ENCODE peak calls at places on chromosomes 11 and 22, in seven cellular contexts. P is lower lobe of right lung; T is sigmoid colon; A is CD4-positive, alpha-beta memory T cell; F is CD4-positive, CD25-positive, alpha-beta regulatory T cell; L is mammary epithelial cell; C is kidney. X is an unnamed sample. For H3K9me3 and H3K4me1, the result is how much of the 10 kb centered on the place peaks cover.

GRCh38 chr11:3087821-3088800 is 30.9 kb upstream of the CARS1 start:
- DNase-seq in F (no peak), T (no peak), L (peak), P (no peak), C (peak), A (no peak), X (no peak)

GRCh38 chr11:60594998-60595637 is 79.9 kb downstream of the MS4A13 start:
- DNase-seq in F (no peak), A (no peak), P (no peak), L (no peak), C (no peak), T (no peak), X (no peak)

GRCh38 chr11:119258180-119258579 is 52.0 kb downstream of the CBL start:
- DNase-seq in C (no peak), F (no peak), A (no peak), L (no peak), P (no peak), T (no peak), X (no peak)

GRCh38 chr11:126489791-126490190 is 134.3 kb downstream of the ST3GAL4 start:
- DNase-seq in F (no peak), P (no peak), A (no peak), L (no peak), T (peak), C (no peak), X (peak)

GRCh38 chr22:44879301-44879680 is 126.9 kb downstream of the ARHGAP8 start:
- DNase-seq in T (peak), A (no peak), L (no peak), P (no peak), F (no peak), C (peak), X (no peak)

GRCh38 chr11:64355078-64355940 is 3.7 kb upstream of the RPS6KA4 start:
- DNase-seq in C (peak), A (no peak), T (peak), F (no peak), L (peak), P (peak), X (peak)

GRCh38 chr11:33622806-33623205 is 77.8 kb downstream of the C11orf91 start:
- DNase-seq in C (no peak), T (no peak), L (peak), A (no peak), P (no peak), F (no peak), X (no peak)

GRCh38 chr11:77407613-77408012 is 66.3 kb downstream of the PAK1 start:
- DNase-seq in L (peak), C (no peak), F (no peak), P (no peak), T (no peak), A (no peak), X (no peak)

GRCh38 chr11:61694971-61695706 is 14.9 kb downstream of the DAGLA start:
- DNase-seq in T (peak), A (no peak), L (peak), C (no peak), P (peak), F (no peak), X (no peak)

GRCh38 chr11:35954205-35954604 is 10.3 kb downstream of the LDLRAD3 start:
- DNase-seq in C (no peak), T (no peak), P (no peak), L (no peak), A (no peak), F (no peak), X (no peak)

GRCh38 chr11:46120361-46120710 is 918 bp downstream of the PHF21A start:
- DNase-seq in C (peak), P (peak), A (no peak), L (no peak), F (no peak), T (peak), X (peak)

GRCh38 chr11:44673691-44674090 is 53.1 kb upstream of the TSPAN18 start:
- DNase-seq in A (no peak), C (no peak), L (no peak), T (no peak), P (no peak), F (no peak), X (no peak)

GRCh38 chr11:19676508-19677379 is 35.9 kb upstream of the NAV2 start:
- DNase-seq in C (no peak), A (no peak), P (no peak), F (no peak), L (no peak), T (peak), X (peak)

GRCh38 chr11:46345131-46345597 is 2.1 kb upstream of the DGKZ start:
- DNase-seq in F (peak), L (peak), P (peak), T (no peak), A (no peak), C (peak), X (no peak)

GRCh38 chr11:129814244-129814992 is 1.2 kb upstream of the TMEM45B start:
- DNase-seq in P (no peak), C (no peak), T (no peak), A (peak), F (no peak), L (no peak), X (no peak)

GRCh38 chr11:69930081-69931059 is 111.2 kb upstream of the FGF3 start:
- DNase-seq in T (peak), A (no peak), L (no peak), P (peak), F (no peak), C (peak), X (no peak)

GRCh38 chr22:25351631-25352293 is 132.3 kb downstream of the CRYBB2 start:
- DNase-seq in F (no peak), A (no peak), C (no peak), T (peak), L (no peak), P (no peak), X (peak)

GRCh38 chr11:91947215-91947614 is 277.4 kb upstream of the FAT3 start:
- DNase-seq in F (no peak), T (peak), P (no peak), C (peak), L (peak), A (no peak), X (no peak)

GRCh38 chr11:68373810-68374501 is 61.6 kb downstream of the LRP5 start:
- DNase-seq in F (no peak), C (peak), L (no peak), A (no peak), P (no peak), T (no peak), X (no peak)

DNA sequence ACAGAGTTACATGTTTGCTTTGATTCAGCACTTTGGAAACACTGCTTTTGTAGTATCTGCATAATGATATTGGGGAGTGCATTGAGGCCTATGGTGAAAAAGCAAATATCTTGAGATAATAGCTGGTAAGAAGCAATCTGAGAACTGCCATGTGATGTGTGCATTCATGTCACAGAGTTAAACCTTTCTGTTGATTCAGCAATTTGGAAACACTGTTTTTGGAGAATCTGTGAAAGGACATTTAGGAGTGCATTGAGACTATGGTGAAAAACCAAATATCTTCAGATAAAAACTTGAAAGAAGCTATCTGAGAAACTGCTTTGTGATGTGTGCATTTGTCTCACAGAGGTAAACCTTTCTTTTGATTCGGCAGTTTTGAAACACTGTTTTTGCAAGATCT is 346.8 kb downstream of the OR4C45 start:
- DNase-seq in F (no peak), L (no peak), P (no peak), A (no peak), C (no peak), T (no peak), X (no peak)
- H3K9me3 ChIP-seq in F (half or more), L (under half), P (half or more), A (under half), C (under half), T (under half), X (under half)

GRCh38 chr22:37378642-37379058 is 48.6 kb downstream of the ELFN2 start:
- DNase-seq in A (no peak), L (no peak), T (no peak), P (no peak), C (no peak), F (no peak), X (no peak)
- H3K4me1 ChIP-seq in A (under half), L (under half), T (under half), P (under half), C (under half), F (under half), X (under half)

GRCh38 chr22:47442821-47443220 is 680.4 kb downstream of the TBC1D22A start:
- DNase-seq in C (no peak), P (no peak), A (no peak), F (no peak), L (no peak), T (peak), X (no peak)
- H3K9me3 ChIP-seq in C (under half), P (under half), A (under half), F (under half), L (under half), T (under half), X (under half)

GRCh38 chr11:12286606-12287005 is 90.8 kb upstream of the PARVA start:
- DNase-seq in F (no peak), L (no peak), A (no peak), T (no peak), C (peak), P (no peak), X (no peak)
- H3K4me1 ChIP-seq in F (under half), L (half or more), A (under half), T (under half), C (under half), P (under half), X (under half)

DNA sequence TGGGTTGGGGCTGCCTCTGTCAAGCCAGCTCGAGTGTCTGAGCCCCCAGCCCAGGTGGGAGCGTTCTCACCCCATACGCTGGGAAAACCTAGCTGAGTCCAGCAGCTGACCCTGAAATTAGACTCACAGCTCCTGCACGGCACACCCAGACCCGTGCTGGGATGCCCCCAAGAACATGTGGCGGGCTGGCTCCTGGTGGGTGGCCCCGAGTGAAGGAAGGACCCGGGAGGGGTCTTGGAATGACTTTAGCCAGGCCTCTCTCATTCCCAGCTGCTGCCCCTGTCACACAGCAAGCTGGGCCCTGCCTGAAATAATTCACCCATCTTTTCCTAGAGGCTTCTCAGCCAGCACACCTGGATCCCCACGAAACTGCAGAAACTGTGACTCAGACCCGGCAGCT is 213.8 kb downstream of the BRD1 start:
- DNase-seq in T (no peak), A (no peak), F (no peak), P (no peak), L (no peak), C (no peak), X (no peak)
- H3K9me3 ChIP-seq in T (under half), A (under half), F (under half), P (under half), L (under half), C (under half), X (under half)

DNA sequence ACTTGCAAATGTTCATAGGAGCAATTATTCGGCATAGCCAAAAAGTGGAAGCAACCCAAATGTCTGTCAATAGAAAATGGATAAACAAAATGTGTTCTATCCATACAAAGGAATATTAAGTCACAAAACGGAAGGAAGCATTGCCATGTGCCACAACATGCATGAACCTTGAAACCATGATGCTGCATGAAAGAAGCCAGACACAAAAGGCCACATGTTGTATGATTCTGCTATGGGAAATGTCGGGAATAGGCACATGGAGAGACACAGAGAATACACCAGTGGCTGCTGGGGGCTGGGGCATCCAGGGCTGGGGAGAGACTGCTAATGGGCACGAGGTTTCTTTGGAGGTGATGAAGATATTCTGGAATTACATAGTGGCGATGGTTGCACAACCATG is 6.1 kb upstream of the OSM start:
- DNase-seq in C (no peak), P (no peak), T (no peak), F (no peak), L (no peak), A (no peak), X (no peak)
- H3K4me1 ChIP-seq in C (under half), P (under half), T (under half), F (under half), L (under half), A (under half), X (under half)

DNA sequence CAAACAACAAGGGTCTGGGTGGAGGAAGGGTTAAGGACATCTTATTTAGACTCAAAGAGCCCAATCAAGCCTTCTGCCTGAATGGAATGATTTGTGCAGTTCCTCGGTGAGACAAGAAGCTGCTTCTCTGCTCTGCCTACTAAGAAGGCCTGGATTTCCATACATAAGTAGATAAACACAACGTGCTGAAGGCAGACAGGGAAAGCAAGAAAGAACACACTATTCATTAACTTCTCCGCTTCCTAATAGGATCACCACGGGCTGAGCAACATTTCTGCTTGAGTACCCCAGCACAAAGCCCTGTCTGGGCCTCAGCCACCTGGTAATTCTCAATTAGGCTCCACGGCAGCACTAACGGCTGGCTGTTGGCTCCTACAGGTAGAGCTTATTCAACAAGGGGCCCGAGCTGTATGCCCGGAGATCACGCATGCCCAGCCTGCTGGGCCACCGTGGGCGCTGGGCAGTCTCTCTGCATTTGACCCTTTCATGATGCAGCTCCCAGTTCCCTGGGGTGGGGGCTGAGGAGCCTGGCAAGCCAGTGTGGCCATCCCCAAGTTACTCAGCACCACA is 1156.6 kb downstream of the TBC1D22A start:
- DNase-seq in F (no peak), C (no peak), P (no peak), L (no peak), A (no peak), T (no peak), X (no peak)
- H3K9me3 ChIP-seq in F (under half), C (under half), P (under half), L (under half), A (under half), T (under half), X (under half)

DNA sequence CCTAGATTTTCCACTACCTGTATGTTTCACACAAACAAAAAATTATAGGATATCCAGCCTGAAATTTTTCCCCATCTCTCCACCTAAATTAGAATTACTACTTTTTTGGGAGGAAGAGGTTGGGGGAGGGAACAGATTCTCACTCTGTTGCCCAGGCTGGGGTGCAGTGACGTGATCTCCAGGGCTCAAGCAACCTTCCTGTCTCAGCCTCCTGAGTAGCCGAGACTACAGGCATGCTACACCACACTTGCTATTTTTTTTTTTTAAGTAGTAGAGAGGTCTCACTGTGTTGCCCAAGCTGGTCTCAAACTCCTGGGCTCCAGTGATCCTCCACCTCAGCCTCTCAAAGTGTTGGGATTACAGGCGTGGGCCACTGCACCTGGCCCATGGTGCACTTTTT is 9.5 kb downstream of the JAML start:
- DNase-seq in L (no peak), F (no peak), T (no peak), P (no peak), A (no peak), C (no peak), X (no peak)
- H3K4me1 ChIP-seq in L (under half), F (half or more), T (under half), P (under half), A (half or more), C (under half), X (under half)